ENCODE peak calls at places on chromosomes 4 and X, in nine cellular contexts. S is ovary; B is GM13976; X is left ventricle myocardium inferior; M is GM23338; Y is fibroblast of mammary gland; G is CD8-positive, alpha-beta T cell; T is choroid plexus epithelial cell; P is A549. U is an unnamed sample.

GRCh38 chr4:124785645-124786044 is 73.1 kb upstream of the ANKRD50 start:
- DNase-seq in S (no peak), B (no peak), X (no peak), M (no peak), Y (no peak), G (no peak), T (no peak), P (no peak), U (no peak)

GRCh38 chr4:16237715-16238114 is 11.4 kb upstream of the TAPT1 start:
- DNase-seq in S (no peak), B (no peak), X (no peak), M (no peak), Y (no peak), G (no peak), T (no peak), P (no peak), U (no peak)

GRCh38 chr4:158858410-158859189 is 89.8 kb downstream of the FNIP2 start:
- DNase-seq in S (no peak), B (no peak), X (no peak), M (no peak), Y (peak; percentile 88), G (no peak), T (peak; percentile 51), P (no peak), U (no peak)

GRCh38 chr4:99893991-99894981 is at the start of gene LAMTOR3:
- DNase-seq in S (peak; percentile 87), B (peak; percentile 93), X (peak; percentile 90), M (peak; percentile 96), Y (peak; percentile 87), G (peak; percentile 85), T (peak; percentile 93), P (peak; percentile 60), U (peak; percentile 82)

GRCh38 chr4:7425171-7425570 is 9.6 kb downstream of the PSAPL1 start:
- DNase-seq in S (no peak), B (no peak), X (peak; percentile 3), M (no peak), Y (no peak), G (no peak), T (no peak), P (no peak), U (no peak)

GRCh38 chr4:184812651-184813181 is 13.1 kb downstream of the ACSL1 start:
- DNase-seq in S (no peak), B (no peak), X (no peak), M (no peak), Y (peak; percentile 71), G (no peak), T (peak; percentile 84), P (no peak), U (no peak)

GRCh38 chr4:9771069-9771468 is 10.4 kb upstream of the DRD5 start:
- DNase-seq in S (no peak), B (no peak), X (no peak), M (no peak), Y (no peak), G (no peak), T (no peak), P (no peak), U (no peak)

GRCh38 chrX:47112316-47112954 is 32.1 kb downstream of the NDUFB11 start:
- DNase-seq in S (no peak), B (no peak), X (no peak), M (peak; percentile 29), Y (peak; percentile 12), G (no peak), T (peak; percentile 12), P (no peak), U (no peak)

GRCh38 chr4:41339812-41340809 is 83.4 kb downstream of the UCHL1 start:
- DNase-seq in S (no peak), B (no peak), X (no peak), M (peak; percentile 87), Y (peak; percentile 37), G (no peak), T (peak; percentile 61), P (no peak), U (peak; percentile 46)
- TF ChIP-seq CTCF in S (no peak), B (no peak), X (peak; percentile 32), M (no peak), Y (no peak), G (no peak), T (peak; percentile 29), P (no peak), U (no peak)

GRCh38 chrX:34365482-34365881 is 233.4 kb upstream of the FAM47A start:
- DNase-seq in S (no peak), B (no peak), X (no peak), M (peak; percentile 40), Y (peak; percentile 38), G (no peak), T (peak; percentile 57), P (no peak), U (peak; percentile 5)
- TF ChIP-seq CTCF in S (no peak), B (no peak), X (peak; percentile 44), M (peak; percentile 63), Y (peak; percentile 38), G (no peak), T (peak; percentile 53), P (no peak), U (no peak)

GRCh38 chr4:156799121-156799589 is 172.4 kb downstream of the PDGFC start:
- DNase-seq in S (no peak), B (no peak), X (no peak), M (no peak), Y (peak; percentile 52), G (no peak), T (peak; percentile 65), P (no peak), U (no peak)

GRCh38 chr4:156795727-156796126 is 175.9 kb downstream of the PDGFC start:
- DNase-seq in S (no peak), B (no peak), X (no peak), M (no peak), Y (no peak), G (no peak), T (no peak), P (no peak), U (no peak)

GRCh38 chr4:156798438-156798837 is 173.2 kb downstream of the PDGFC start:
- DNase-seq in S (no peak), B (no peak), X (no peak), M (no peak), Y (no peak), G (no peak), T (no peak), P (no peak), U (no peak)

GRCh38 chr4:156803056-156803455 is 168.5 kb downstream of the PDGFC start:
- DNase-seq in S (no peak), B (no peak), X (no peak), M (no peak), Y (peak; percentile 74), G (no peak), T (peak; percentile 30), P (no peak), U (no peak)

DNA sequence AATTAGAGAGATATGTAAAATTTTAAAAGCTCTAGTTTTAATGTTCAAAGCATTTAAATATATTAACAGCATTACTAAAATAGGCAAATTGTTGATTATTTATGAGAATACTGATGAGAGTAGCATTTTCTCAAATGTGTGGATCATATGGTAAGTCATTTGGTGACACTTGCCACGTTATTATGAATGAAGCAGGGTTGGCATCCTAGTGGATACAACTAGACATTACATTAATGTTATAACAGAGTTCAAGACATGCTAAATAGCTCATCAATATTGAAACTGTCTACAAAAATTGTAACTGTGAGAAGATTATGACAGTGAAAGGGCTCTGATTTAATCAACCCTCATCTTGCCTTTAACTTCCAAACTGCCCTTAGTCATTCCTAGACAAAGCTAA is 171.1 kb downstream of the PDGFC start:
- DNase-seq in S (no peak), B (no peak), X (no peak), M (no peak), Y (no peak), G (no peak), T (no peak), P (no peak), U (no peak)
- TF ChIP-seq CTCF in S (no peak), B (no peak), X (no peak), M (peak; percentile 15), Y (no peak), G (no peak), T (no peak), P (no peak), U (peak; percentile 54)

DNA sequence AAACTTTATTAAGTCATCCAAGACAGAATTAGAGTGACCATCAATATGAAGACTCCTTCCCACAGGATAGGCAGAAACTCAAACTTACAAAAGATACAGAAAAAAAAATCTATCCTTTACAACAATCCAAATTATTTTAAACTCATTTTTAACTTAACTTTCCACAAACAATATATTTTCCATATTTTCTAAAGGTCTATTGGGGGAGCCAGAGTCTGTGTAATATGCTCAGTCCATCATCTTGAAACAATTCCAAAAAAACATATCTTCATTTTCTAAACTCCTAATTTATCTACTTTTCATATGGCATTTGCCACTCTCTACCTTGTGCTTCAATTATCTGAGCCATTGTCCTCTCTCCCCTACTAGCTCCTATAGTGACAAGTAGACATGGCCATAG is 378.1 kb downstream of the PDGFC start:
- DNase-seq in S (no peak), B (no peak), X (no peak), M (no peak), Y (peak; percentile 38), G (no peak), T (peak; percentile 50), P (no peak), U (no peak)
- TF ChIP-seq CTCF in S (no peak), B (no peak), X (no peak), M (no peak), Y (peak; percentile 20), G (no peak), T (peak; percentile 33), P (no peak), U (no peak)

DNA sequence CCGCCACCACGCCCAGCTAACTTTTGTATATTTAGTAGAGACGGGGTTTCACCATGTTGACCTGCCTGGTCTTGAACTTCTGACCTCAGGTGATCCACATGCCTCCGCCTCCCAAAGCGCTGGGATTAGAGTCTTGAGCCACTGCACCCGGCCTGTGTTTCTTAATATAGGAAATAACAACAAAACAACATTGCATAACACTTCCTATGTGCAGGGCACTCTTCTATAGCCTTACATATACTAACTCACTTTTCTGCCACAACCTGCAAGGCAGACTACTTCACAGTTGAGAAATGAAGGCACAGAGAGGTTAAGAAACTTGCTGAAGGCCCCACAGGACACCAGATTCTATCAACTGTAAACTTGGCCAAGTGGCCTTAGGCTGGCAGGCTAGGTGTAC is 12.7 kb upstream of the TMEM131L start:
- DNase-seq in S (no peak), B (no peak), X (no peak), M (no peak), Y (no peak), G (no peak), T (no peak), P (no peak), U (no peak)
- TF ChIP-seq CTCF in S (no peak), B (no peak), X (no peak), M (no peak), Y (no peak), G (no peak), T (no peak), P (no peak), U (no peak)